ENCODE peak calls at places on chromosomes 5 and 9, in seven cellular contexts. M is stomach; L is left ventricle myocardium superior; D is aorta; F is stromal cell of bone marrow; I is substantia nigra; Y is CD4-positive, alpha-beta T cell. A is an unnamed sample.

GRCh38 chr5:149143470-149143869 is 2.2 kb downstream of the ABLIM3 start:
- DNase-seq in I (no peak), F (no peak), L (no peak), D (no peak), M (no peak), Y (no peak), A (no peak)

GRCh38 chr5:81787843-81788242 is 36.9 kb upstream of the SSBP2 start:
- DNase-seq in M (peak), D (peak), Y (no peak), L (no peak), I (no peak), F (peak), A (peak)

GRCh38 chr9:134065720-134066419 is 2.0 kb downstream of the BRD3 start:
- DNase-seq in F (peak), Y (peak), M (peak), I (no peak), D (peak), L (no peak), A (no peak)

GRCh38 chr5:148933903-148934432 is 107.6 kb downstream of the ADRB2 start:
- DNase-seq in M (no peak), I (no peak), L (no peak), F (no peak), Y (no peak), D (no peak), A (no peak)

GRCh38 chr5:126366199-126366560 is 57.0 kb upstream of the GRAMD2B start:
- DNase-seq in I (no peak), F (no peak), L (no peak), D (no peak), M (no peak), Y (no peak), A (no peak)

GRCh38 chr9:1173211-1173610 is 123.1 kb downstream of the DMRT2 start:
- DNase-seq in Y (no peak), D (no peak), L (no peak), I (no peak), F (no peak), M (no peak), A (no peak)

GRCh38 chr5:45774528-45774927 is 78.3 kb upstream of the HCN1 start:
- DNase-seq in F (no peak), Y (no peak), M (no peak), D (no peak), L (no peak), I (no peak), A (no peak)

GRCh38 chr5:18010053-18010452 is 375.8 kb downstream of the TAF11L14 start:
- DNase-seq in I (no peak), F (no peak), D (no peak), Y (no peak), L (no peak), M (no peak), A (no peak)

GRCh38 chr5:172361566-172362238 is 78.1 kb upstream of the UBTD2 start:
- DNase-seq in D (peak), I (no peak), M (no peak), F (peak), Y (no peak), L (no peak), A (peak)

GRCh38 chr5:78002690-78003089 is 226.6 kb upstream of the TBCA start:
- DNase-seq in D (no peak), M (no peak), Y (no peak), L (no peak), F (no peak), I (no peak), A (no peak)

GRCh38 chr9:13083973-13084528 is 195.4 kb downstream of the MPDZ start:
- DNase-seq in M (no peak), Y (no peak), F (peak), I (no peak), L (no peak), D (no peak), A (no peak)

GRCh38 chr5:145981612-145982571 is 45.5 kb downstream of the SH3RF2 start:
- DNase-seq in L (no peak), F (no peak), I (no peak), M (peak), Y (no peak), D (no peak), A (no peak)

GRCh38 chr9:131366745-131367401 is 27.0 kb upstream of the PRRC2B start:
- DNase-seq in Y (no peak), I (no peak), L (peak), M (peak), D (no peak), F (no peak), A (no peak)

GRCh38 chr9:9305600-9305999 is 1307.2 kb downstream of the PTPRD start:
- DNase-seq in I (no peak), L (no peak), F (no peak), D (no peak), Y (no peak), M (no peak), A (no peak)

GRCh38 chr5:135209495-135209837 is 175.4 kb upstream of the PITX1 start:
- DNase-seq in Y (no peak), F (no peak), L (no peak), I (no peak), D (peak), M (peak), A (no peak)

GRCh38 chr5:138448481-138449398 is 9.9 kb downstream of the REEP2 start:
- DNase-seq in I (no peak), M (no peak), D (no peak), L (no peak), F (no peak), Y (no peak), A (no peak)

GRCh38 chr5:148469446-148470062 is 85.8 kb downstream of the FBXO38 start:
- DNase-seq in D (peak), F (peak), L (peak), M (no peak), Y (no peak), I (peak), A (no peak)

GRCh38 chr5:4533457-4534105 is 606.5 kb upstream of the ADAMTS16 start:
- DNase-seq in D (no peak), F (no peak), M (no peak), I (no peak), Y (no peak), L (no peak), A (no peak)